ENCODE peak calls at places on chromosomes 1 and 21, in five cellular contexts. One of them, this sample, is unnamed.

GRCh38 chr21:32826317-32827167 is 55.0 kb upstream of the PAXBP1 start:
- DNase-seq in cardiac muscle cell: peak; percentile 77
- DNase-seq in fibroblast of mammary gland: peak; percentile 74
- DNase-seq in mammary epithelial cell: peak; percentile 38
- DNase-seq in cardiac fibroblast: peak; percentile 79
- DNase-seq in this sample: peak; percentile 14

GRCh38 chr1:50416553-50417453 is 6.4 kb downstream of the DMRTA2 start:
- DNase-seq in cardiac muscle cell: no peak
- DNase-seq in fibroblast of mammary gland: no peak
- DNase-seq in mammary epithelial cell: no peak
- DNase-seq in cardiac fibroblast: no peak
- DNase-seq in this sample: peak; percentile 50

GRCh38 chr1:84367219-84367618 is 31.1 kb upstream of the DNASE2B start:
- DNase-seq in cardiac muscle cell: no peak
- DNase-seq in fibroblast of mammary gland: no peak
- DNase-seq in mammary epithelial cell: no peak
- DNase-seq in cardiac fibroblast: no peak
- DNase-seq in this sample: no peak

GRCh38 chr1:230002164-230002803 is 64.8 kb upstream of the GALNT2 start:
- DNase-seq in cardiac muscle cell: peak; percentile 56
- DNase-seq in fibroblast of mammary gland: peak; percentile 49
- DNase-seq in mammary epithelial cell: no peak
- DNase-seq in cardiac fibroblast: peak; percentile 23
- DNase-seq in this sample: no peak

GRCh38 chr1:13760921-13761320 is 60.9 kb downstream of the PRDM2 start:
- DNase-seq in cardiac muscle cell: no peak
- DNase-seq in fibroblast of mammary gland: no peak
- DNase-seq in mammary epithelial cell: no peak
- DNase-seq in cardiac fibroblast: no peak
- DNase-seq in this sample: no peak

GRCh38 chr1:209389258-209389657 is 194.3 kb upstream of the CAMK1G start:
- DNase-seq in cardiac muscle cell: peak; percentile 51
- DNase-seq in fibroblast of mammary gland: peak; percentile 96
- DNase-seq in mammary epithelial cell: peak; percentile 98
- DNase-seq in cardiac fibroblast: peak; percentile 89
- DNase-seq in this sample: no peak

GRCh38 chr1:116806671-116807070 is 52.4 kb downstream of the CD2 start:
- DNase-seq in cardiac muscle cell: no peak
- DNase-seq in fibroblast of mammary gland: no peak
- DNase-seq in mammary epithelial cell: no peak
- DNase-seq in cardiac fibroblast: no peak
- DNase-seq in this sample: no peak

GRCh38 chr1:21933397-21934248 is 3.5 kb downstream of the HSPG2 start:
- DNase-seq in cardiac muscle cell: peak; percentile 47
- DNase-seq in fibroblast of mammary gland: no peak
- DNase-seq in mammary epithelial cell: peak; percentile 89
- DNase-seq in cardiac fibroblast: no peak
- DNase-seq in this sample: no peak

GRCh38 chr1:25538165-25538860 is 5.1 kb upstream of the LDLRAP1 start:
- DNase-seq in cardiac muscle cell: no peak
- DNase-seq in fibroblast of mammary gland: no peak
- DNase-seq in mammary epithelial cell: no peak
- DNase-seq in cardiac fibroblast: no peak
- DNase-seq in this sample: no peak

GRCh38 chr1:115606305-115606704 is 35.5 kb upstream of the VANGL1 start:
- DNase-seq in cardiac muscle cell: no peak
- DNase-seq in fibroblast of mammary gland: no peak
- DNase-seq in mammary epithelial cell: peak; percentile 64
- DNase-seq in cardiac fibroblast: no peak
- DNase-seq in this sample: no peak

GRCh38 chr1:226846801-226847200 is 23.6 kb upstream of the PSEN2 start:
- DNase-seq in cardiac muscle cell: peak; percentile 3
- DNase-seq in fibroblast of mammary gland: no peak
- DNase-seq in mammary epithelial cell: peak; percentile 50
- DNase-seq in cardiac fibroblast: no peak
- DNase-seq in this sample: no peak

GRCh38 chr1:6523566-6523965 is 30.7 kb downstream of the NOL9 start:
- DNase-seq in cardiac muscle cell: peak; percentile 53
- DNase-seq in fibroblast of mammary gland: peak; percentile 53
- DNase-seq in mammary epithelial cell: peak; percentile 36
- DNase-seq in cardiac fibroblast: peak; percentile 68
- DNase-seq in this sample: peak; percentile 32

GRCh38 chr1:200351826-200352549 is 57.8 kb downstream of the ZNF281 start:
- DNase-seq in cardiac muscle cell: peak; percentile 98
- DNase-seq in fibroblast of mammary gland: peak; percentile 97
- DNase-seq in mammary epithelial cell: peak; percentile 55
- DNase-seq in cardiac fibroblast: peak; percentile 98
- DNase-seq in this sample: no peak

GRCh38 chr21:16363563-16363962 is 633.8 kb downstream of the USP25 start:
- DNase-seq in cardiac muscle cell: no peak
- DNase-seq in fibroblast of mammary gland: no peak
- DNase-seq in mammary epithelial cell: no peak
- DNase-seq in cardiac fibroblast: no peak
- DNase-seq in this sample: no peak

GRCh38 chr1:242239394-242239793 is 240.5 kb upstream of the MAP1LC3C start:
- DNase-seq in cardiac muscle cell: no peak
- DNase-seq in fibroblast of mammary gland: no peak
- DNase-seq in mammary epithelial cell: no peak
- DNase-seq in cardiac fibroblast: no peak
- DNase-seq in this sample: no peak

GRCh38 chr1:39955547-39956539 is 898 bp downstream of the MFSD2A start:
- DNase-seq in cardiac muscle cell: peak; percentile 55
- DNase-seq in fibroblast of mammary gland: peak; percentile 54
- DNase-seq in mammary epithelial cell: peak; percentile 75
- DNase-seq in cardiac fibroblast: peak; percentile 63
- DNase-seq in this sample: peak; percentile 40

GRCh38 chr1:188903241-188903640 is 1574.4 kb downstream of the BRINP3 start:
- DNase-seq in cardiac muscle cell: no peak
- DNase-seq in fibroblast of mammary gland: no peak
- DNase-seq in mammary epithelial cell: no peak
- DNase-seq in cardiac fibroblast: no peak
- DNase-seq in this sample: no peak

GRCh38 chr1:25561426-25562100 is 18.2 kb downstream of the LDLRAP1 start:
- DNase-seq in cardiac muscle cell: no peak
- DNase-seq in fibroblast of mammary gland: no peak
- DNase-seq in mammary epithelial cell: no peak
- DNase-seq in cardiac fibroblast: no peak
- DNase-seq in this sample: no peak

GRCh38 chr1:109112056-109112651 is 1.8 kb upstream of the ELAPOR1 start:
- DNase-seq in cardiac muscle cell: peak; percentile 49
- DNase-seq in fibroblast of mammary gland: peak; percentile 60
- DNase-seq in mammary epithelial cell: peak; percentile 28
- DNase-seq in cardiac fibroblast: peak; percentile 59
- DNase-seq in this sample: no peak

GRCh38 chr1:15276691-15277090 is 29.7 kb downstream of the FHAD1 start:
- DNase-seq in cardiac muscle cell: no peak
- DNase-seq in fibroblast of mammary gland: no peak
- DNase-seq in mammary epithelial cell: no peak
- DNase-seq in cardiac fibroblast: no peak
- DNase-seq in this sample: no peak

GRCh38 chr21:44375281-44375651 is 21.8 kb downstream of the TRPM2 start:
- DNase-seq in cardiac muscle cell: no peak
- DNase-seq in fibroblast of mammary gland: no peak
- DNase-seq in mammary epithelial cell: no peak
- DNase-seq in cardiac fibroblast: no peak
- DNase-seq in this sample: no peak

GRCh38 chr1:83822206-83822605 is 176.7 kb downstream of the TTLL7 start:
- DNase-seq in cardiac muscle cell: no peak
- DNase-seq in fibroblast of mammary gland: no peak
- DNase-seq in mammary epithelial cell: no peak
- DNase-seq in cardiac fibroblast: peak; percentile 61
- DNase-seq in this sample: no peak

GRCh38 chr1:54227091-54227602 is 27.2 kb downstream of the MRPL37 start:
- DNase-seq in cardiac muscle cell: peak; percentile 34
- DNase-seq in fibroblast of mammary gland: peak; percentile 50
- DNase-seq in mammary epithelial cell: peak; percentile 7
- DNase-seq in cardiac fibroblast: peak; percentile 21
- DNase-seq in this sample: no peak

GRCh38 chr1:211183924-211184323 is 50.0 kb upstream of the KCNH1 start:
- DNase-seq in cardiac muscle cell: no peak
- DNase-seq in fibroblast of mammary gland: peak; percentile 13
- DNase-seq in mammary epithelial cell: no peak
- DNase-seq in cardiac fibroblast: peak; percentile 6
- DNase-seq in this sample: no peak

GRCh38 chr21:27519357-27519756 is 552.5 kb upstream of the ADAMTS5 start:
- DNase-seq in cardiac muscle cell: peak; percentile 72
- DNase-seq in fibroblast of mammary gland: peak; percentile 89
- DNase-seq in mammary epithelial cell: peak; percentile 68
- DNase-seq in cardiac fibroblast: peak; percentile 85
- DNase-seq in this sample: no peak

GRCh38 chr1:40096977-40097782 is at the start of gene PPT1:
- DNase-seq in cardiac muscle cell: peak; percentile 67
- DNase-seq in fibroblast of mammary gland: peak; percentile 64
- DNase-seq in mammary epithelial cell: peak; percentile 71
- DNase-seq in cardiac fibroblast: peak; percentile 67
- DNase-seq in this sample: peak; percentile 82

GRCh38 chr1:1594602-1594981 is 5.3 kb downstream of the FNDC10 start:
- DNase-seq in cardiac muscle cell: no peak
- DNase-seq in fibroblast of mammary gland: no peak
- DNase-seq in mammary epithelial cell: peak; percentile 26
- DNase-seq in cardiac fibroblast: no peak
- DNase-seq in this sample: no peak

GRCh38 chr1:87620807-87621206 is 292.1 kb downstream of the LMO4 start:
- DNase-seq in cardiac muscle cell: no peak
- DNase-seq in fibroblast of mammary gland: no peak
- DNase-seq in mammary epithelial cell: no peak
- DNase-seq in cardiac fibroblast: no peak
- DNase-seq in this sample: no peak

GRCh38 chr1:27598288-27598687 is 5.7 kb downstream of the AHDC1 start:
- DNase-seq in cardiac muscle cell: peak; percentile 71
- DNase-seq in fibroblast of mammary gland: no peak
- DNase-seq in mammary epithelial cell: no peak
- DNase-seq in cardiac fibroblast: peak; percentile 38
- DNase-seq in this sample: peak; percentile 49

GRCh38 chr1:4517559-4517958 is 136.8 kb upstream of the AJAP1 start:
- DNase-seq in cardiac muscle cell: no peak
- DNase-seq in fibroblast of mammary gland: no peak
- DNase-seq in mammary epithelial cell: no peak
- DNase-seq in cardiac fibroblast: no peak
- DNase-seq in this sample: no peak
- TF ChIP-seq CTCF in cardiac muscle cell: no peak
- TF ChIP-seq CTCF in fibroblast of mammary gland: no peak
- TF ChIP-seq CTCF in mammary epithelial cell: no peak
- TF ChIP-seq CTCF in cardiac fibroblast: no peak
- TF ChIP-seq CTCF in this sample: no peak

DNA sequence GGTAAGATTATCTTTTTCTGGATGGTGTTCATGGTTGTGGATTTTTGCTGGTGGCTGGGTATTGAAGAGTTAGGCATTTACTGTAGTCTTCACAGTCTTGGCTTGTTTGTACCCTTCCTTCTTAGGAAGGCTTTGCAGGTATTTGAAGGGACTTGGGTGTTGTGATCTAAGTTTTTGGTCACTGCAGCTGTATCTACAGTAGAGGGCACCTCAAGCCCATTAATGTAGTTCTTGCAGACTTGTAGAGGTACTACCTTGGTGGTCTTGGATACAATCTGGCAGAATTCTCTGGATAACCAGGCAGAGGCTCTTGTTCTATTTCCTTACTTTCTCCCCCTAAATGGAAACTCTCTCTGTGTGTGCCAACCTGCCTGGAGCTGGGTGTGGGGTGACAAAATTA is 155.8 kb upstream of the BRINP3 start:
- DNase-seq in cardiac muscle cell: peak; percentile 4
- DNase-seq in fibroblast of mammary gland: no peak
- DNase-seq in mammary epithelial cell: no peak
- DNase-seq in cardiac fibroblast: no peak
- DNase-seq in this sample: no peak
- TF ChIP-seq CTCF in cardiac muscle cell: no peak
- TF ChIP-seq CTCF in fibroblast of mammary gland: no peak
- TF ChIP-seq CTCF in mammary epithelial cell: no peak
- TF ChIP-seq CTCF in cardiac fibroblast: no peak
- TF ChIP-seq CTCF in this sample: peak; percentile 7

GRCh38 chr1:47724427-47724999 is 272.7 kb downstream of the TRABD2B start:
- DNase-seq in cardiac muscle cell: no peak
- DNase-seq in fibroblast of mammary gland: no peak
- DNase-seq in mammary epithelial cell: no peak
- DNase-seq in cardiac fibroblast: no peak
- DNase-seq in this sample: no peak

GRCh38 chr1:47717341-47717740 is 279.5 kb downstream of the FOXD2 start:
- DNase-seq in cardiac muscle cell: no peak
- DNase-seq in fibroblast of mammary gland: no peak
- DNase-seq in mammary epithelial cell: no peak
- DNase-seq in cardiac fibroblast: no peak
- DNase-seq in this sample: no peak

GRCh38 chr1:47722101-47722500 is 275.1 kb downstream of the TRABD2B start:
- DNase-seq in cardiac muscle cell: no peak
- DNase-seq in fibroblast of mammary gland: no peak
- DNase-seq in mammary epithelial cell: no peak
- DNase-seq in cardiac fibroblast: no peak
- DNase-seq in this sample: no peak

GRCh38 chr1:47722909-47723580 is 274.1 kb downstream of the TRABD2B start:
- DNase-seq in cardiac muscle cell: no peak
- DNase-seq in fibroblast of mammary gland: no peak
- DNase-seq in mammary epithelial cell: no peak
- DNase-seq in cardiac fibroblast: no peak
- DNase-seq in this sample: no peak

DNA sequence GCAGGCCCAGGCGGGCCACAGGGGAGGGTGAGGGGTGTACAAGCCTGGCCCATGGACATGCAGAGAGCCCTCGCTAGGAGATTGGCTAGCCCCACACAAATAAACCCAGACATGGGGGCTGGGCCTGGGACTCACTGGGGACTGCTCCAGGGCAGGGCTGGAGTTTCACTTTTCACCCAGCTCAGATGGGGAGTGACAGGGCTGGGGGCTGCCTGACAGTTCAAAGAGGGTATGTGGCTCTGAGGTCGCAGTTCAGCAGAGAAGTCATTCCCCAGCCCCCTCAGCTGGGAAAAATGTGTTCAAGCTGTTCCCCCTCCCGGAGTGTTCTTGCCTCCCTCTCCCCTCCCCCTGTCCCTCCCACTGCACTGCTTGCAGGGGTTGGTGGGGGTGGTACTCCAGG is 277.1 kb downstream of the TRABD2B start:
- DNase-seq in cardiac muscle cell: no peak
- DNase-seq in fibroblast of mammary gland: no peak
- DNase-seq in mammary epithelial cell: no peak
- DNase-seq in cardiac fibroblast: no peak
- DNase-seq in this sample: peak; percentile 55
- TF ChIP-seq CTCF in cardiac muscle cell: no peak
- TF ChIP-seq CTCF in fibroblast of mammary gland: no peak
- TF ChIP-seq CTCF in mammary epithelial cell: no peak
- TF ChIP-seq CTCF in cardiac fibroblast: no peak
- TF ChIP-seq CTCF in this sample: no peak

GRCh38 chr1:32536764-32537163 is 2.5 kb upstream of the ZBTB8A start:
- DNase-seq in cardiac muscle cell: no peak
- DNase-seq in fibroblast of mammary gland: no peak
- DNase-seq in mammary epithelial cell: no peak
- DNase-seq in cardiac fibroblast: no peak
- DNase-seq in this sample: no peak

GRCh38 chr1:32540589-32540988 is 1.4 kb downstream of the ZBTB8A start:
- DNase-seq in cardiac muscle cell: no peak
- DNase-seq in fibroblast of mammary gland: no peak
- DNase-seq in mammary epithelial cell: peak; percentile 3
- DNase-seq in cardiac fibroblast: peak; percentile 4
- DNase-seq in this sample: no peak

GRCh38 chr1:32539584-32540571 is 651 bp downstream of the ZBTB8A start:
- DNase-seq in cardiac muscle cell: peak; percentile 48
- DNase-seq in fibroblast of mammary gland: peak; percentile 62
- DNase-seq in mammary epithelial cell: peak; percentile 54
- DNase-seq in cardiac fibroblast: peak; percentile 63
- DNase-seq in this sample: peak; percentile 69

GRCh38 chr1:32541064-32541566 is 1.9 kb downstream of the ZBTB8A start:
- DNase-seq in cardiac muscle cell: no peak
- DNase-seq in fibroblast of mammary gland: no peak
- DNase-seq in mammary epithelial cell: no peak
- DNase-seq in cardiac fibroblast: no peak
- DNase-seq in this sample: no peak

GRCh38 chr1:32538887-32539583 is at the start of gene ZBTB8A:
- DNase-seq in cardiac muscle cell: peak; percentile 66
- DNase-seq in fibroblast of mammary gland: peak; percentile 71
- DNase-seq in mammary epithelial cell: peak; percentile 56
- DNase-seq in cardiac fibroblast: peak; percentile 67
- DNase-seq in this sample: peak; percentile 48
- TF ChIP-seq CTCF in cardiac muscle cell: no peak
- TF ChIP-seq CTCF in fibroblast of mammary gland: no peak
- TF ChIP-seq CTCF in mammary epithelial cell: no peak
- TF ChIP-seq CTCF in cardiac fibroblast: no peak
- TF ChIP-seq CTCF in this sample: no peak

This sample was measured in nephron progenitor cell.